ENCODE peak calls at places on chromosomes 5 and 9, in six cellular contexts. H is heart left ventricle; F is CD4-positive, CD25-positive, alpha-beta regulatory T cell; V is aorta; I is heart right ventricle; X is Peyer's patch. U is an unnamed sample. For H3K4me1, the result is how much of the 10 kb centered on the place peaks cover.

GRCh38 chr5:178590924-178591423 is 781 bp upstream of the COL23A1 start:
- DNase-seq in H (peak), F (no peak), V (no peak), I (no peak), X (no peak), U (no peak)

GRCh38 chr9:127726871-127727270 is 8.2 kb downstream of the TOR2A start:
- DNase-seq in H (no peak), F (no peak), V (no peak), I (no peak), X (no peak), U (peak)

GRCh38 chr5:172771439-172772111 is 580 bp upstream of the DUSP1 start:
- DNase-seq in H (no peak), F (no peak), V (no peak), I (no peak), X (no peak), U (no peak)

GRCh38 chr5:151637676-151638075 is 46.5 kb upstream of the FAT2 start:
- DNase-seq in H (no peak), F (no peak), V (no peak), I (no peak), X (no peak), U (no peak)

GRCh38 chr5:80406980-80407734 is 707 bp upstream of the ZFYVE16 start:
- DNase-seq in H (peak), F (no peak), V (peak), I (peak), X (peak), U (peak)

GRCh38 chr5:134174841-134175839 is 1.6 kb downstream of the SKP1 start:
- DNase-seq in H (no peak), F (no peak), V (no peak), I (no peak), X (no peak), U (no peak)

GRCh38 chr9:18969095-18969494 is 63.9 kb downstream of the SAXO1 start:
- DNase-seq in H (no peak), F (no peak), V (no peak), I (no peak), X (no peak), U (no peak)

GRCh38 chr5:8613078-8613685 is 744.2 kb downstream of the MTRR start:
- DNase-seq in H (no peak), F (no peak), V (no peak), I (no peak), X (no peak), U (no peak)

GRCh38 chr5:78647411-78647818 is 1.2 kb downstream of the LHFPL2 start:
- DNase-seq in H (peak), F (no peak), V (peak), I (no peak), X (peak), U (peak)

GRCh38 chr9:105064248-105065118 is 136.5 kb upstream of the ABCA1 start:
- DNase-seq in H (peak), F (no peak), V (peak), I (peak), X (peak), U (peak)

GRCh38 chr5:56409331-56410190 is 176.4 kb upstream of the ANKRD55 start:
- DNase-seq in H (peak), F (no peak), V (no peak), I (no peak), X (no peak), U (peak)

GRCh38 chr9:98860871-98861293 is 53.4 kb downstream of the GALNT12 start:
- DNase-seq in H (peak), F (no peak), V (no peak), I (peak), X (peak), U (peak)

GRCh38 chr9:16679327-16679821 is 191.1 kb downstream of the BNC2 start:
- DNase-seq in H (no peak), F (no peak), V (no peak), I (no peak), X (no peak), U (no peak)

GRCh38 chr9:26856413-26857032 is 36.1 kb downstream of the CAAP1 start:
- DNase-seq in H (no peak), F (peak), V (no peak), I (no peak), X (peak), U (no peak)

GRCh38 chr9:113621309-113621791 is 157.8 kb downstream of the RGS3 start:
- DNase-seq in H (peak), F (no peak), V (peak), I (peak), X (peak), U (peak)

GRCh38 chr5:159878988-159879471 is 37.3 kb upstream of the ADRA1B start:
- DNase-seq in H (peak), F (no peak), V (peak), I (peak), X (peak), U (peak)

GRCh38 chr9:130694205-130694604 is 625 bp downstream of the EXOSC2 start:
- DNase-seq in H (no peak), F (no peak), V (no peak), I (no peak), X (no peak), U (peak)

GRCh38 chr5:96855041-96855872 is 21.0 kb upstream of the ERAP2 start:
- DNase-seq in H (no peak), F (no peak), V (no peak), I (no peak), X (peak), U (no peak)

GRCh38 chr9:115850548-115851304 is 302.9 kb upstream of the PAPPA start:
- DNase-seq in H (no peak), F (no peak), V (no peak), I (no peak), X (no peak), U (no peak)

GRCh38 chr5:83654427-83654994 is 66.1 kb downstream of the HAPLN1 start:
- DNase-seq in H (no peak), F (no peak), V (no peak), I (no peak), X (no peak), U (no peak)

GRCh38 chr9:131709741-131710499 is 30.0 kb downstream of the RAPGEF1 start:
- DNase-seq in H (no peak), F (peak), V (no peak), I (no peak), X (no peak), U (no peak)

GRCh38 chr5:4639959-4640358 is 500.2 kb upstream of the ADAMTS16 start:
- DNase-seq in H (no peak), F (no peak), V (no peak), I (no peak), X (no peak), U (no peak)

GRCh38 chr5:74392698-74393431 is 247.7 kb downstream of the ENC1 start:
- DNase-seq in H (no peak), F (no peak), V (no peak), I (no peak), X (no peak), U (no peak)

GRCh38 chr5:122313001-122313402 is 965 bp downstream of the SNCAIP start:
- DNase-seq in H (no peak), F (no peak), V (no peak), I (peak), X (no peak), U (peak)

GRCh38 chr5:175012267-175012666 is 287.9 kb downstream of the MSX2 start:
- DNase-seq in H (no peak), F (no peak), V (no peak), I (no peak), X (no peak), U (no peak)

GRCh38 chr5:149007174-149007573 is 55.7 kb downstream of the SH3TC2 start:
- DNase-seq in H (no peak), F (no peak), V (no peak), I (no peak), X (no peak), U (no peak)

GRCh38 chr5:149005077-149005892 is 57.6 kb downstream of the SH3TC2 start:
- DNase-seq in H (no peak), F (no peak), V (no peak), I (no peak), X (no peak), U (no peak)

GRCh38 chr5:149002053-149002452 is 60.8 kb downstream of the SH3TC2 start:
- DNase-seq in H (no peak), F (no peak), V (no peak), I (no peak), X (no peak), U (no peak)

GRCh38 chr5:149002761-149003689 is 59.8 kb downstream of the SH3TC2 start:
- DNase-seq in H (no peak), F (no peak), V (no peak), I (no peak), X (no peak), U (no peak)

GRCh38 chr5:149004559-149004958 is 58.3 kb downstream of the SH3TC2 start:
- DNase-seq in H (no peak), F (no peak), V (no peak), I (no peak), X (no peak), U (no peak)
- H3K4me1 ChIP-seq in H (under half), F (under half), V (under half), I (under half), X (under half), U (under half)

GRCh38 chr9:129553277-129553676 is 67.6 kb downstream of the C9orf50 start:
- DNase-seq in H (no peak), F (no peak), V (no peak), I (no peak), X (no peak), U (no peak)

GRCh38 chr9:129549684-129550083 is 71.2 kb downstream of the C9orf50 start:
- DNase-seq in H (no peak), F (no peak), V (peak), I (peak), X (peak), U (peak)

GRCh38 chr9:129552064-129552463 is 68.8 kb downstream of the C9orf50 start:
- DNase-seq in H (no peak), F (no peak), V (peak), I (no peak), X (no peak), U (no peak)

GRCh38 chr9:129550199-129550839 is 70.6 kb downstream of the C9orf50 start:
- DNase-seq in H (peak), F (no peak), V (peak), I (peak), X (peak), U (peak)

DNA sequence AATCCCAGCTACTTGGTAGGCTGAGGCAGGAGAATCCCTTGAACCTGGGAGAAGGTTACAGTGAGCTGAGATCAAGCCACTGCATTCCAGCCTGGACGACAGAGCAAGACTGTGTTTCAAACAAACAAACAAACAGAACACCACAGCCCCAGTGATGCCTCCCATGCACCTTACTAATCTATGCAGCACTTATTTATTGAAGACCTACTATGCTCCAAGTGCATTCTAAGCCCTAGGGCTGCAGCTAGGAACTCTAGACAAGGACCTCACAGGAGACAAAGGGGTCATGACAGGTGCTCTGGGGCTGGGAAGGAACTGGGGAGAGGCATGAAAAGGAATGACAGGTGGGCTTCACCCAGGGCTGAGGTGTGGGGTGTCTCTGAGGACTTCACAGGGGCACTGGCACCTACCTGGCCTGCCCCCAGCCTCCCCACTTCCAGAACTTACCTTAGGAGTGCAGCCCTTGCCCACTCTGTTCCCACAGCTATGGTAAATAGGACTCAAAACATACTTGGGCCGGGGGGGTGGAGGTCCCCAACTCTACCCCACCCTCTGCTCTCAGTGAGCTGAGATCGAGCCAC is 69.4 kb downstream of the C9orf50 start:
- DNase-seq in H (no peak), F (no peak), V (peak), I (no peak), X (no peak), U (no peak)
- H3K4me1 ChIP-seq in H (under half), F (under half), V (under half), I (under half), X (under half), U (under half)

DNA sequence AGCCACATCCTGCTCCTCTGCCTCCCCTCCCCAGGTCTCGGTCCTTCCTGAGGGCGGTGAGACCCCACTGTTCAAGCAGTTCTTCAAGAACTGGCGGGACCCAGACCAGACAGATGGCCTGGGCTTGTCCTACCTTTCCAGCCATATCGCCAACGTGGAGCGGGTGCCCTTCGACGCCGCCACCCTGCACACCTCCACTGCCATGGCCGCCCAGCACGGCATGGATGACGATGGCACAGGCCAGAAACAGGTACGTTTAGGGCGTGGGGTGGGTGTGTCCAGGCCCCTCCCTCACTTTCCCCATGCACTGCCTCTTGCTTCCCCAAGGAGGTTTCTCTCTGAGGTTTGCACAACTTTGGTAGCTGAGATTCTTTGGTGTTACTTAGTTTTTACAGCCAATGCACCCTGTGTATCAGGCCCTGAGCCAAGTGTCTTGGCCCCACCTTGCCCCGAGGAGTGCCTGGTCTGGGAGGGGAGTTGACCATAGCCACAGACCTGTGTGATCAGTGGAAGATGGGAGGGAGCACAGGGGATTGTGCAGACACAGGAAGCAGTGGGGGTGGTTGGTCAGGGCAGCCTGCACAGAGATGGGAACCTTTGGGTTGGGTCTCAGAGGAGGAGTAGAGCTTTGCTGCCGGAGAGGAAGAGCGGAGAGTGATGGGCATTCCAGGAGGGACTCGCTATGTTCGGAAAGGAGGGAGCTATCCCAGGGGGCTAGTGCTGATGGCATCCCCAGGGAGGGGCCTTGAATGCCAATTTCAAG is 50.9 kb downstream of the GSN start:
- DNase-seq in H (peak), F (no peak), V (no peak), I (no peak), X (no peak), U (peak)
- H3K4me1 ChIP-seq in H (under half), F (under half), V (under half), I (under half), X (under half), U (under half)

GRCh38 chr5:176831425-176831824 is 21.1 kb downstream of the UNC5A start:
- DNase-seq in H (no peak), F (no peak), V (no peak), I (no peak), X (no peak), U (peak)

GRCh38 chr5:176831026-176831423 is 20.7 kb downstream of the UNC5A start:
- DNase-seq in H (no peak), F (no peak), V (no peak), I (no peak), X (no peak), U (no peak)

GRCh38 chr5:176832162-176832561 is 21.8 kb downstream of the UNC5A start:
- DNase-seq in H (no peak), F (no peak), V (no peak), I (no peak), X (no peak), U (no peak)

GRCh38 chr5:176835918-176836317 is 25.6 kb downstream of the UNC5A start:
- DNase-seq in H (no peak), F (no peak), V (no peak), I (no peak), X (no peak), U (no peak)

DNA sequence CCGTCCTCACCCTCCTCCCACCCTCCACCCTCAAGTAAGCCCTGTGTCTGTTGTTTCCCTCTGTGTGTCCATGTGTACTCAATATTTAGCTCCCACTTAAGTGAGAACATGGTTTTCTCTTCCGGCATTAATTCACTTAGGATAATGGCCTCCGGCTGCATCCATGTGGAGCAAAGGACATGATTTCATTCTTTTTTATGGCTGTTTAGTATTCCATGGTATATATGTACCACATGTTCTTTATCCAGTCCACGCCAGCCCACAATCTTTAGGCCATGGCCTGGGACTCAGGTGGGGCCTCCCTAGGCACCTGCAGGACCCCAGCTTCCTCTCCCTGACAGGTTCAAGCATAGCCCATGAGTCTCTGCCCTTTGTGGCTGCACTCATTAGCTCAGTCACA is 22.9 kb downstream of the UNC5A start:
- DNase-seq in H (no peak), F (no peak), V (no peak), I (no peak), X (no peak), U (no peak)
- H3K4me1 ChIP-seq in H (under half), F (under half), V (under half), I (under half), X (under half), U (under half)

DNA sequence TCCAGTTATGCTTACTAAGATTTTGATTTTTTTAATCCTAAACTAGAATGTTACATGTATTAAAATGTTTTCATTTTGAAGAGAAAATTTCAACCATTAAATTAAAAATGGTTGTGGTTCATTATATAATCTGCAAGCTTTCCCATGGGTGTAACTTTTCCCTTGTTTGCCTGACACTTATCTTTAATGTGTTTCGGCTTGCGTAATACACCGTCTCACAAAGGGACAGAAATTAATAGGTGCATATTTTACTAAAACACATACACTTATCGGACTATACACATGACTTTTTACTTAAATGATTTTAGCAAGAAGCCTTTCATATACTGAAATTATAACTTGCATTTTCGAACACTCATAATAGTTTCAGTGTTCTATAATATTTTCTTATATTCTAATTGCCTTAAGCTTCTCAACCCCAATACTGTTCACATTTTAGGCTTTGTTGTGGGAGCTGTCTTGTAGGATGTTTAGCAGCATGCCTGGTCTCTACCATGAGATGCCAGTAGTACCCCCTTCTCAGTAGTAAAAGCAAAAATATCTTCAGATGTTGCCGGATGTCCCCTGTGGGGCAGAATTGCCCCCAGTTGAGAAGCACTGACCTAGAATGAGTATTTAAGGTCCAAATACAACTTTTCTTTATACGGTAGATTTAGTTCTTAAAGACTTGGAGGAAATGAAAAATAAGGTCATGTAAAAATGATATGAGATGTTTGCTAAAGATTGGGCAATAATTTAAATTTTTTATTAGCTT is 28.6 kb downstream of the UGCG start:
- DNase-seq in H (no peak), F (no peak), V (no peak), I (no peak), X (no peak), U (no peak)
- H3K4me1 ChIP-seq in H (under half), F (under half), V (under half), I (under half), X (under half), U (under half)

GRCh38 chr5:35832757-35833156 is 23.9 kb upstream of the IL7R start:
- DNase-seq in H (no peak), F (no peak), V (no peak), I (no peak), X (no peak), U (no peak)

GRCh38 chr5:35830587-35830986 is 26.1 kb upstream of the IL7R start:
- DNase-seq in H (no peak), F (peak), V (no peak), I (no peak), X (peak), U (no peak)

GRCh38 chr5:35838370-35839042 is 18.2 kb upstream of the IL7R start:
- DNase-seq in H (no peak), F (no peak), V (no peak), I (no peak), X (no peak), U (no peak)

GRCh38 chr5:35835796-35836742 is 20.6 kb upstream of the IL7R start:
- DNase-seq in H (no peak), F (no peak), V (no peak), I (no peak), X (no peak), U (no peak)
- H3K4me1 ChIP-seq in H (under half), F (under half), V (under half), I (under half), X (under half), U (under half)

DNA sequence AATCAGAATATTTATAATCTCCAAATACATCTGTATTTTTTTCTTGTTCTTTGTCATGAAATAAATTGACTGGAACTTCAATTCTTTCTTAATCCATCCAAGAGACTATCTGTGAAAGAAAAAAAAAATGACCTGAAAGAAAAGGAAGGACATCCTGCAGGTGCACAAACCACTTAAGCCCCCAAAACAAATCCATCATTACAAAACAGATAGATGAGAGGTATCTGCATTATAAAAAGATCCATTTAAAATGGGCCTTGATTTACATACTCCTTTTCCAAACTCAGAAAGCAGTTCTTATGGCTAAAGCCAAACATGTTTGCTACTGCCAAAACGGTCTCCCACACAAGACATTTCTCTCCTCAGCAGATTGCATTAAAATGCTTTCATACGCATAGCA is 85.5 kb downstream of the ELAVL2 start:
- DNase-seq in H (no peak), F (no peak), V (no peak), I (no peak), X (no peak), U (no peak)
- H3K4me1 ChIP-seq in H (under half), F (under half), V (under half), I (under half), X (under half), U (under half)

GRCh38 chr9:133032171-133032570 is 1.4 kb downstream of the GTF3C5 start:
- DNase-seq in H (no peak), F (no peak), V (no peak), I (no peak), X (no peak), U (no peak)
- H3K4me1 ChIP-seq in H (under half), F (under half), V (under half), I (under half), X (under half), U (under half)